ENCODE peak calls at places on chromosomes 7 and 10, in nine cellular contexts. One of them, this sample, is unnamed.

GRCh38 chr7:14761506-14762296 is 140.8 kb downstream of the DGKB start:
- DNase-seq in OCI-LY7: no peak
- DNase-seq in GM06990: no peak
- DNase-seq in stomach: no peak
- DNase-seq in bronchial epithelial cell: peak
- DNase-seq in mucosa of descending colon: no peak
- DNase-seq in fibroblast of lung: peak
- DNase-seq in progenitor cell of endocrine pancreas: no peak
- DNase-seq in lower lobe of right lung: no peak
- DNase-seq in this sample: no peak

GRCh38 chr7:104231054-104232046 is 23.5 kb upstream of the ORC5 start:
- DNase-seq in lower lobe of right lung: peak
- DNase-seq in fibroblast of lung: peak
- DNase-seq in progenitor cell of endocrine pancreas: peak
- DNase-seq in stomach: peak
- DNase-seq in mucosa of descending colon: peak
- DNase-seq in GM06990: peak
- DNase-seq in OCI-LY7: peak
- DNase-seq in bronchial epithelial cell: peak
- DNase-seq in this sample: peak

GRCh38 chr10:30510184-30510931 is 76.4 kb downstream of the MAP3K8 start:
- DNase-seq in stomach: no peak
- DNase-seq in mucosa of descending colon: no peak
- DNase-seq in progenitor cell of endocrine pancreas: no peak
- DNase-seq in bronchial epithelial cell: peak
- DNase-seq in GM06990: peak
- DNase-seq in OCI-LY7: no peak
- DNase-seq in lower lobe of right lung: no peak
- DNase-seq in fibroblast of lung: peak
- DNase-seq in this sample: peak

GRCh38 chr7:9125246-9125645 is 691.8 kb downstream of the NXPH1 start:
- DNase-seq in lower lobe of right lung: no peak
- DNase-seq in fibroblast of lung: no peak
- DNase-seq in bronchial epithelial cell: peak
- DNase-seq in OCI-LY7: no peak
- DNase-seq in stomach: no peak
- DNase-seq in GM06990: no peak
- DNase-seq in mucosa of descending colon: no peak
- DNase-seq in progenitor cell of endocrine pancreas: no peak
- DNase-seq in this sample: no peak

GRCh38 chr10:74967850-74968620 is 141.6 kb downstream of the KAT6B start:
- DNase-seq in bronchial epithelial cell: peak
- DNase-seq in GM06990: no peak
- DNase-seq in progenitor cell of endocrine pancreas: no peak
- DNase-seq in mucosa of descending colon: no peak
- DNase-seq in OCI-LY7: no peak
- DNase-seq in stomach: no peak
- DNase-seq in lower lobe of right lung: no peak
- DNase-seq in fibroblast of lung: peak
- DNase-seq in this sample: no peak

GRCh38 chr10:36888925-36889573 is 236.3 kb upstream of the ANKRD30A start:
- DNase-seq in stomach: peak
- DNase-seq in GM06990: no peak
- DNase-seq in lower lobe of right lung: no peak
- DNase-seq in bronchial epithelial cell: peak
- DNase-seq in OCI-LY7: peak
- DNase-seq in fibroblast of lung: peak
- DNase-seq in mucosa of descending colon: no peak
- DNase-seq in progenitor cell of endocrine pancreas: peak
- DNase-seq in this sample: peak

GRCh38 chr10:130050008-130050407 is 60.6 kb downstream of the C10orf143 start:
- DNase-seq in mucosa of descending colon: no peak
- DNase-seq in GM06990: no peak
- DNase-seq in bronchial epithelial cell: no peak
- DNase-seq in progenitor cell of endocrine pancreas: no peak
- DNase-seq in OCI-LY7: no peak
- DNase-seq in lower lobe of right lung: no peak
- DNase-seq in fibroblast of lung: no peak
- DNase-seq in stomach: no peak
- DNase-seq in this sample: no peak

GRCh38 chr10:6504296-6504695 is 75.8 kb downstream of the PRKCQ start:
- DNase-seq in stomach: no peak
- DNase-seq in GM06990: no peak
- DNase-seq in fibroblast of lung: no peak
- DNase-seq in mucosa of descending colon: no peak
- DNase-seq in bronchial epithelial cell: no peak
- DNase-seq in lower lobe of right lung: no peak
- DNase-seq in progenitor cell of endocrine pancreas: no peak
- DNase-seq in OCI-LY7: no peak
- DNase-seq in this sample: no peak

GRCh38 chr10:23693895-23694294 is 255.0 kb downstream of the OTUD1 start:
- DNase-seq in stomach: no peak
- DNase-seq in mucosa of descending colon: no peak
- DNase-seq in progenitor cell of endocrine pancreas: no peak
- DNase-seq in GM06990: peak
- DNase-seq in fibroblast of lung: no peak
- DNase-seq in lower lobe of right lung: no peak
- DNase-seq in bronchial epithelial cell: no peak
- DNase-seq in OCI-LY7: no peak
- DNase-seq in this sample: no peak

GRCh38 chr7:24442170-24442777 is 131.0 kb upstream of the PALS2 start:
- DNase-seq in OCI-LY7: no peak
- DNase-seq in mucosa of descending colon: no peak
- DNase-seq in progenitor cell of endocrine pancreas: no peak
- DNase-seq in lower lobe of right lung: no peak
- DNase-seq in fibroblast of lung: no peak
- DNase-seq in GM06990: no peak
- DNase-seq in stomach: no peak
- DNase-seq in bronchial epithelial cell: no peak
- DNase-seq in this sample: no peak

GRCh38 chr10:92590623-92591549 is 2.0 kb upstream of the KIF11 start:
- DNase-seq in bronchial epithelial cell: no peak
- DNase-seq in mucosa of descending colon: peak
- DNase-seq in lower lobe of right lung: peak
- DNase-seq in progenitor cell of endocrine pancreas: peak
- DNase-seq in stomach: no peak
- DNase-seq in fibroblast of lung: peak
- DNase-seq in GM06990: peak
- DNase-seq in OCI-LY7: peak
- DNase-seq in this sample: peak
- TF ChIP-seq CTCF in bronchial epithelial cell: peak
- TF ChIP-seq CTCF in mucosa of descending colon: no peak
- TF ChIP-seq CTCF in lower lobe of right lung: no peak
- TF ChIP-seq CTCF in progenitor cell of endocrine pancreas: peak
- TF ChIP-seq CTCF in stomach: no peak
- TF ChIP-seq CTCF in fibroblast of lung: peak
- TF ChIP-seq CTCF in GM06990: peak
- TF ChIP-seq CTCF in OCI-LY7: peak
- TF ChIP-seq CTCF in this sample: peak

GRCh38 chr7:110724811-110725210 is 366.1 kb upstream of the LRRN3 start:
- DNase-seq in progenitor cell of endocrine pancreas: no peak
- DNase-seq in fibroblast of lung: no peak
- DNase-seq in lower lobe of right lung: no peak
- DNase-seq in mucosa of descending colon: no peak
- DNase-seq in GM06990: no peak
- DNase-seq in stomach: no peak
- DNase-seq in OCI-LY7: no peak
- DNase-seq in bronchial epithelial cell: no peak
- DNase-seq in this sample: no peak

GRCh38 chr7:110718514-110719205 is 372.3 kb upstream of the LRRN3 start:
- DNase-seq in fibroblast of lung: no peak
- DNase-seq in bronchial epithelial cell: no peak
- DNase-seq in GM06990: no peak
- DNase-seq in OCI-LY7: no peak
- DNase-seq in stomach: no peak
- DNase-seq in mucosa of descending colon: no peak
- DNase-seq in lower lobe of right lung: no peak
- DNase-seq in progenitor cell of endocrine pancreas: no peak
- DNase-seq in this sample: no peak

GRCh38 chr7:110721395-110721794 is 369.5 kb upstream of the LRRN3 start:
- DNase-seq in fibroblast of lung: no peak
- DNase-seq in stomach: no peak
- DNase-seq in GM06990: no peak
- DNase-seq in OCI-LY7: no peak
- DNase-seq in progenitor cell of endocrine pancreas: no peak
- DNase-seq in bronchial epithelial cell: no peak
- DNase-seq in mucosa of descending colon: no peak
- DNase-seq in lower lobe of right lung: no peak
- DNase-seq in this sample: no peak
- TF ChIP-seq CTCF in fibroblast of lung: no peak
- TF ChIP-seq CTCF in stomach: no peak
- TF ChIP-seq CTCF in GM06990: no peak
- TF ChIP-seq CTCF in OCI-LY7: no peak
- TF ChIP-seq CTCF in progenitor cell of endocrine pancreas: no peak
- TF ChIP-seq CTCF in bronchial epithelial cell: no peak
- TF ChIP-seq CTCF in mucosa of descending colon: no peak
- TF ChIP-seq CTCF in lower lobe of right lung: no peak
- TF ChIP-seq CTCF in this sample: no peak

GRCh38 chr7:78779788-78780187 is 673.7 kb downstream of the MAGI2 start:
- DNase-seq in lower lobe of right lung: no peak
- DNase-seq in GM06990: no peak
- DNase-seq in progenitor cell of endocrine pancreas: no peak
- DNase-seq in fibroblast of lung: no peak
- DNase-seq in mucosa of descending colon: no peak
- DNase-seq in stomach: no peak
- DNase-seq in OCI-LY7: no peak
- DNase-seq in bronchial epithelial cell: no peak
- DNase-seq in this sample: no peak
- TF ChIP-seq CTCF in lower lobe of right lung: no peak
- TF ChIP-seq CTCF in GM06990: no peak
- TF ChIP-seq CTCF in progenitor cell of endocrine pancreas: no peak
- TF ChIP-seq CTCF in fibroblast of lung: no peak
- TF ChIP-seq CTCF in mucosa of descending colon: no peak
- TF ChIP-seq CTCF in stomach: no peak
- TF ChIP-seq CTCF in OCI-LY7: peak
- TF ChIP-seq CTCF in bronchial epithelial cell: no peak
- TF ChIP-seq CTCF in this sample: no peak

GRCh38 chr10:52563361-52563760 is 209.2 kb downstream of the MBL2 start:
- DNase-seq in bronchial epithelial cell: no peak
- DNase-seq in progenitor cell of endocrine pancreas: no peak
- DNase-seq in GM06990: no peak
- DNase-seq in mucosa of descending colon: no peak
- DNase-seq in stomach: no peak
- DNase-seq in OCI-LY7: no peak
- DNase-seq in lower lobe of right lung: no peak
- DNase-seq in fibroblast of lung: peak
- DNase-seq in this sample: no peak

GRCh38 chr10:52567247-52567580 is 205.4 kb downstream of the MBL2 start:
- DNase-seq in fibroblast of lung: no peak
- DNase-seq in bronchial epithelial cell: no peak
- DNase-seq in progenitor cell of endocrine pancreas: no peak
- DNase-seq in lower lobe of right lung: no peak
- DNase-seq in GM06990: no peak
- DNase-seq in mucosa of descending colon: no peak
- DNase-seq in stomach: no peak
- DNase-seq in OCI-LY7: no peak
- DNase-seq in this sample: no peak

GRCh38 chr10:52568309-52568708 is 204.3 kb downstream of the MBL2 start:
- DNase-seq in fibroblast of lung: no peak
- DNase-seq in GM06990: no peak
- DNase-seq in progenitor cell of endocrine pancreas: no peak
- DNase-seq in stomach: no peak
- DNase-seq in lower lobe of right lung: no peak
- DNase-seq in OCI-LY7: no peak
- DNase-seq in bronchial epithelial cell: peak
- DNase-seq in mucosa of descending colon: no peak
- DNase-seq in this sample: no peak

GRCh38 chr10:52570490-52570889 is 202.1 kb downstream of the MBL2 start:
- DNase-seq in progenitor cell of endocrine pancreas: no peak
- DNase-seq in GM06990: no peak
- DNase-seq in fibroblast of lung: no peak
- DNase-seq in bronchial epithelial cell: no peak
- DNase-seq in stomach: no peak
- DNase-seq in lower lobe of right lung: no peak
- DNase-seq in mucosa of descending colon: no peak
- DNase-seq in OCI-LY7: no peak
- DNase-seq in this sample: no peak

GRCh38 chr10:52566471-52567246 is 205.9 kb downstream of the MBL2 start:
- DNase-seq in lower lobe of right lung: no peak
- DNase-seq in stomach: no peak
- DNase-seq in bronchial epithelial cell: peak
- DNase-seq in progenitor cell of endocrine pancreas: no peak
- DNase-seq in fibroblast of lung: peak
- DNase-seq in mucosa of descending colon: no peak
- DNase-seq in GM06990: no peak
- DNase-seq in OCI-LY7: peak
- DNase-seq in this sample: no peak
- TF ChIP-seq CTCF in lower lobe of right lung: peak
- TF ChIP-seq CTCF in stomach: peak
- TF ChIP-seq CTCF in bronchial epithelial cell: peak
- TF ChIP-seq CTCF in progenitor cell of endocrine pancreas: peak
- TF ChIP-seq CTCF in fibroblast of lung: peak
- TF ChIP-seq CTCF in mucosa of descending colon: no peak
- TF ChIP-seq CTCF in GM06990: peak
- TF ChIP-seq CTCF in OCI-LY7: peak
- TF ChIP-seq CTCF in this sample: no peak

GRCh38 chr10:73398024-73398423 is 15.8 kb downstream of the ANXA7 start:
- DNase-seq in lower lobe of right lung: no peak
- DNase-seq in fibroblast of lung: no peak
- DNase-seq in mucosa of descending colon: no peak
- DNase-seq in bronchial epithelial cell: no peak
- DNase-seq in GM06990: no peak
- DNase-seq in stomach: no peak
- DNase-seq in OCI-LY7: no peak
- DNase-seq in progenitor cell of endocrine pancreas: no peak
- DNase-seq in this sample: no peak
- TF ChIP-seq CTCF in lower lobe of right lung: no peak
- TF ChIP-seq CTCF in fibroblast of lung: no peak
- TF ChIP-seq CTCF in mucosa of descending colon: no peak
- TF ChIP-seq CTCF in bronchial epithelial cell: peak
- TF ChIP-seq CTCF in GM06990: no peak
- TF ChIP-seq CTCF in stomach: no peak
- TF ChIP-seq CTCF in OCI-LY7: peak
- TF ChIP-seq CTCF in progenitor cell of endocrine pancreas: peak
- TF ChIP-seq CTCF in this sample: no peak

GRCh38 chr10:73950569-73950968 is 39.6 kb downstream of the PLAU start:
- DNase-seq in bronchial epithelial cell: no peak
- DNase-seq in mucosa of descending colon: no peak
- DNase-seq in OCI-LY7: no peak
- DNase-seq in fibroblast of lung: no peak
- DNase-seq in progenitor cell of endocrine pancreas: no peak
- DNase-seq in GM06990: no peak
- DNase-seq in stomach: no peak
- DNase-seq in lower lobe of right lung: no peak
- DNase-seq in this sample: no peak

GRCh38 chr10:73950155-73950554 is 39.2 kb downstream of the PLAU start:
- DNase-seq in OCI-LY7: no peak
- DNase-seq in progenitor cell of endocrine pancreas: no peak
- DNase-seq in bronchial epithelial cell: no peak
- DNase-seq in lower lobe of right lung: no peak
- DNase-seq in fibroblast of lung: no peak
- DNase-seq in GM06990: no peak
- DNase-seq in stomach: no peak
- DNase-seq in mucosa of descending colon: no peak
- DNase-seq in this sample: no peak

GRCh38 chr10:73948947-73949633 is 38.2 kb downstream of the PLAU start:
- DNase-seq in lower lobe of right lung: no peak
- DNase-seq in mucosa of descending colon: no peak
- DNase-seq in OCI-LY7: no peak
- DNase-seq in GM06990: no peak
- DNase-seq in fibroblast of lung: no peak
- DNase-seq in stomach: no peak
- DNase-seq in progenitor cell of endocrine pancreas: no peak
- DNase-seq in bronchial epithelial cell: no peak
- DNase-seq in this sample: no peak

GRCh38 chr10:73944356-73945100 is 33.6 kb downstream of the PLAU start:
- DNase-seq in stomach: no peak
- DNase-seq in fibroblast of lung: no peak
- DNase-seq in lower lobe of right lung: no peak
- DNase-seq in GM06990: no peak
- DNase-seq in OCI-LY7: no peak
- DNase-seq in mucosa of descending colon: no peak
- DNase-seq in bronchial epithelial cell: no peak
- DNase-seq in progenitor cell of endocrine pancreas: no peak
- DNase-seq in this sample: no peak

GRCh38 chr10:73946253-73947145 is 35.6 kb downstream of the PLAU start:
- DNase-seq in stomach: no peak
- DNase-seq in mucosa of descending colon: no peak
- DNase-seq in progenitor cell of endocrine pancreas: no peak
- DNase-seq in bronchial epithelial cell: peak
- DNase-seq in lower lobe of right lung: no peak
- DNase-seq in OCI-LY7: no peak
- DNase-seq in fibroblast of lung: no peak
- DNase-seq in GM06990: no peak
- DNase-seq in this sample: no peak
- TF ChIP-seq CTCF in stomach: no peak
- TF ChIP-seq CTCF in mucosa of descending colon: no peak
- TF ChIP-seq CTCF in progenitor cell of endocrine pancreas: no peak
- TF ChIP-seq CTCF in bronchial epithelial cell: no peak
- TF ChIP-seq CTCF in lower lobe of right lung: no peak
- TF ChIP-seq CTCF in OCI-LY7: peak
- TF ChIP-seq CTCF in fibroblast of lung: no peak
- TF ChIP-seq CTCF in GM06990: no peak
- TF ChIP-seq CTCF in this sample: no peak

This sample was measured in GM10248.